ENCODE peak calls at places on chromosomes 6 and 20, in eight cellular contexts. G is IMR-90, E is fibroblast of the aortic adventitia, F is GM12865, X is fibroblast of lung, I is choroid plexus epithelial cell, Q is stomach, N is cardiac fibroblast. D is an unnamed sample.

GRCh38 chr6:157755032-157755751 is 67.9 kb upstream of the SNX9 start:
- DNase-seq in G (peak), E (no peak), F (no peak), X (peak), I (peak), Q (no peak), N (no peak), D (no peak)

GRCh38 chr20:37702643-37703337 is 9.0 kb downstream of the CTNNBL1 start:
- DNase-seq in G (no peak), E (no peak), F (no peak), X (no peak), I (no peak), Q (no peak), N (no peak), D (no peak)

GRCh38 chr6:27025351-27025750 is 222.2 kb upstream of the PRSS16 start:
- DNase-seq in G (no peak), E (no peak), F (no peak), X (peak), I (peak), Q (no peak), N (no peak), D (no peak)

GRCh38 chr20:62725596-62726268 is 17.1 kb downstream of the NTSR1 start:
- DNase-seq in G (no peak), E (no peak), F (no peak), X (no peak), I (no peak), Q (no peak), N (no peak), D (no peak)

GRCh38 chr6:65776332-65776731 is 69.3 kb upstream of the EYS start:
- DNase-seq in G (no peak), E (no peak), F (no peak), X (no peak), I (peak), Q (no peak), N (no peak), D (no peak)

GRCh38 chr6:2952557-2953095 is 18.7 kb downstream of the SERPINB6 start:
- DNase-seq in G (peak), E (peak), F (peak), X (peak), I (peak), Q (peak), N (peak), D (peak)

GRCh38 chr20:373171-373890 is 7.2 kb upstream of the TRIB3 start:
- DNase-seq in G (peak), E (peak), F (no peak), X (peak), I (peak), Q (no peak), N (peak), D (peak)

GRCh38 chr6:169959129-169960002 is 207.9 kb downstream of the ERMARD start:
- DNase-seq in G (no peak), E (no peak), F (peak), X (no peak), I (no peak), Q (peak), N (no peak), D (peak)

GRCh38 chr6:31713465-31713864 is 1.7 kb upstream of the LY6G6D start:
- DNase-seq in G (no peak), E (no peak), F (no peak), X (no peak), I (no peak), Q (no peak), N (no peak), D (no peak)

GRCh38 chr6:77816766-77817270 is 164.0 kb downstream of the MEI4 start:
- DNase-seq in G (no peak), E (no peak), F (no peak), X (no peak), I (no peak), Q (no peak), N (no peak), D (no peak)

GRCh38 chr6:2158596-2159271 is 86.7 kb downstream of the GMDS start:
- DNase-seq in G (peak), E (peak), F (peak), X (peak), I (peak), Q (no peak), N (peak), D (no peak)

GRCh38 chr20:49620364-49621240 is 52.7 kb upstream of the PTGIS start:
- DNase-seq in G (no peak), E (no peak), F (peak), X (no peak), I (no peak), Q (no peak), N (no peak), D (no peak)

GRCh38 chr6:37109714-37110454 is 60.1 kb upstream of the PIM1 start:
- DNase-seq in G (no peak), E (no peak), F (no peak), X (no peak), I (no peak), Q (no peak), N (no peak), D (no peak)

GRCh38 chr20:62845818-62846527 is 15.6 kb downstream of the TCFL5 start:
- DNase-seq in G (peak), E (no peak), F (no peak), X (peak), I (no peak), Q (no peak), N (peak), D (no peak)

GRCh38 chr20:57199656-57200405 is 66.6 kb downstream of the BMP7 start:
- DNase-seq in G (no peak), E (no peak), F (no peak), X (no peak), I (no peak), Q (no peak), N (no peak), D (no peak)

GRCh38 chr6:68642081-68642480 is 7.0 kb downstream of the ADGRB3 start:
- DNase-seq in G (no peak), E (no peak), F (no peak), X (no peak), I (no peak), Q (no peak), N (no peak), D (no peak)

GRCh38 chr6:83215131-83216047 is 22.2 kb downstream of the RWDD2A start:
- DNase-seq in G (peak), E (peak), F (peak), X (peak), I (peak), Q (peak), N (peak), D (no peak)

GRCh38 chr6:37104935-37105781 is 64.8 kb upstream of the PIM1 start:
- DNase-seq in G (no peak), E (no peak), F (peak), X (no peak), I (no peak), Q (no peak), N (no peak), D (no peak)

GRCh38 chr20:62685781-62686555 is 22.7 kb upstream of the NTSR1 start:
- DNase-seq in G (no peak), E (no peak), F (peak), X (no peak), I (no peak), Q (peak), N (no peak), D (peak)

GRCh38 chr6:1348675-1349074 is 36.8 kb downstream of the FOXQ1 start:
- DNase-seq in G (peak), E (peak), F (no peak), X (peak), I (peak), Q (no peak), N (peak), D (no peak)

GRCh38 chr20:59670786-59671492 is 66.6 kb downstream of the PHACTR3 start:
- DNase-seq in G (no peak), E (no peak), F (no peak), X (no peak), I (no peak), Q (no peak), N (no peak), D (no peak)

GRCh38 chr6:143747347-143747842 is 69.6 kb downstream of the PHACTR2 start:
- DNase-seq in G (no peak), E (no peak), F (no peak), X (no peak), I (no peak), Q (no peak), N (peak), D (no peak)

GRCh38 chr20:11103866-11104265 is 430.1 kb upstream of the JAG1 start:
- DNase-seq in G (peak), E (peak), F (no peak), X (peak), I (peak), Q (no peak), N (peak), D (no peak)

GRCh38 chr6:89977808-89978748 is 83.8 kb downstream of the GJA10 start:
- DNase-seq in G (peak), E (peak), F (no peak), X (peak), I (peak), Q (no peak), N (peak), D (no peak)

GRCh38 chr20:16810216-16810615 is 62.1 kb downstream of the OTOR start:
- DNase-seq in G (no peak), E (no peak), F (no peak), X (peak), I (no peak), Q (no peak), N (no peak), D (no peak)

GRCh38 chr6:56072856-56073255 is 174.5 kb downstream of the COL21A1 start:
- DNase-seq in G (no peak), E (peak), F (no peak), X (peak), I (peak), Q (no peak), N (peak), D (no peak)

GRCh38 chr20:22925613-22925983 is 109.5 kb upstream of the SSTR4 start:
- DNase-seq in G (no peak), E (no peak), F (no peak), X (no peak), I (no peak), Q (no peak), N (peak), D (no peak)

GRCh38 chr20:63552481-63553249 is 1.3 kb upstream of the FNDC11 start:
- DNase-seq in G (no peak), E (no peak), F (peak), X (no peak), I (no peak), Q (no peak), N (no peak), D (no peak)

GRCh38 chr20:19652591-19653026 is 105.4 kb upstream of the RIN2 start:
- DNase-seq in G (no peak), E (no peak), F (peak), X (no peak), I (no peak), Q (no peak), N (no peak), D (no peak)

GRCh38 chr6:130697661-130698535 is 129.3 kb upstream of the SMLR1 start:
- DNase-seq in G (peak), E (peak), F (peak), X (peak), I (peak), Q (peak), N (peak), D (no peak)

GRCh38 chr20:60589624-60590023 is 631.4 kb downstream of the CDH26 start:
- DNase-seq in G (peak), E (no peak), F (no peak), X (peak), I (no peak), Q (no peak), N (no peak), D (no peak)

GRCh38 chr6:149560736-149561135 is 5.4 kb upstream of the GINM1 start:
- DNase-seq in G (no peak), E (no peak), F (peak), X (no peak), I (peak), Q (no peak), N (no peak), D (no peak)

GRCh38 chr6:70241991-70242420 is 60.9 kb downstream of the COL9A1 start:
- DNase-seq in G (no peak), E (no peak), F (no peak), X (no peak), I (no peak), Q (no peak), N (no peak), D (no peak)

GRCh38 chr6:11111769-11112437 is 378 bp upstream of the ERVFRD-1 start:
- DNase-seq in G (no peak), E (no peak), F (no peak), X (no peak), I (peak), Q (no peak), N (peak), D (no peak)

GRCh38 chr20:31833931-31834521 is 11.4 kb downstream of the FOXS1 start:
- DNase-seq in G (no peak), E (no peak), F (no peak), X (no peak), I (no peak), Q (no peak), N (no peak), D (no peak)

GRCh38 chr6:132932566-132932965 is 118.2 kb downstream of the RPS12 start:
- DNase-seq in G (no peak), E (no peak), F (no peak), X (no peak), I (no peak), Q (no peak), N (no peak), D (no peak)

GRCh38 chr6:132931937-132932336 is 117.6 kb downstream of the RPS12 start:
- DNase-seq in G (peak), E (no peak), F (no peak), X (peak), I (peak), Q (no peak), N (peak), D (no peak)

GRCh38 chr6:132934496-132934895 is 120.1 kb downstream of the RPS12 start:
- DNase-seq in G (no peak), E (no peak), F (no peak), X (peak), I (no peak), Q (no peak), N (peak), D (no peak)

GRCh38 chr6:132931313-132931712 is 116.9 kb downstream of the RPS12 start:
- DNase-seq in G (no peak), E (no peak), F (no peak), X (no peak), I (no peak), Q (no peak), N (no peak), D (no peak)

DNA sequence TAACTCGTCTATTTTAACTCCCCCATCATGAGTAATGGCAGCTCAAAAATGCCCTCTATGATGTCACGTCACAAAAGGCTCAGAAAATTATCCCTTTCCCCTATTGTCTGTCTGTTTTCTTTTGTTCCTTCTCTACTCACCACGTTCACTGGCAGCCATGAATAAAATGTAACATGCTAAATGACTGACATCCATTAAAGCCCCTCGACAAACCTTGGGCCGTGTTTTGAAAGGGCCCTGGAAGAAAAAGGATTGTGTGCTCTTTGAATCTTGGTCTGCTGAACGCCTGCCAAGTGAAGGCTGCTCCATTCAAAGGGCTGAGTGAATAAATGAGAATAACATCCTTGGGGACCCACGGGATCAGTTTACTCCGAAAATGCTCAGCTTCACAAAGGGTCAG is 118.7 kb downstream of the RPS12 start:
- DNase-seq in G (no peak), E (no peak), F (no peak), X (peak), I (peak), Q (no peak), N (peak), D (no peak)
- H3K4me3 ChIP-seq in G (no peak), E (no peak), F (no peak), X (no peak), I (no peak), Q (no peak), N (no peak), D (no peak)

GRCh38 chr6:135179920-135180457 is 1.1 kb upstream of the MYB start:
- DNase-seq in G (peak), E (peak), F (peak), X (peak), I (peak), Q (no peak), N (no peak), D (no peak)
- H3K4me3 ChIP-seq in G (no peak), E (peak), F (peak), X (no peak), I (peak), Q (peak), N (peak), D (peak)

GRCh38 chr6:48826884-48827701 is 636.0 kb downstream of the MMUT start:
- DNase-seq in G (peak), E (peak), F (peak), X (peak), I (peak), Q (peak), N (peak), D (no peak)
- H3K4me3 ChIP-seq in G (no peak), E (no peak), F (no peak), X (peak), I (no peak), Q (no peak), N (no peak), D (no peak)

GRCh38 chr6:110529355-110529754 is 52.9 kb upstream of the SLC22A16 start:
- DNase-seq in G (peak), E (peak), F (no peak), X (peak), I (peak), Q (no peak), N (peak), D (no peak)

GRCh38 chr6:110528051-110528929 is 51.9 kb upstream of the SLC22A16 start:
- DNase-seq in G (peak), E (peak), F (peak), X (peak), I (peak), Q (peak), N (peak), D (peak)

GRCh38 chr6:110530671-110531070 is 54.3 kb upstream of the SLC22A16 start:
- DNase-seq in G (peak), E (no peak), F (no peak), X (peak), I (no peak), Q (no peak), N (no peak), D (no peak)

GRCh38 chr6:110528930-110529325 is 52.5 kb upstream of the SLC22A16 start:
- DNase-seq in G (no peak), E (no peak), F (no peak), X (no peak), I (no peak), Q (no peak), N (no peak), D (no peak)

GRCh38 chr6:110529907-110530306 is 53.5 kb upstream of the SLC22A16 start:
- DNase-seq in G (peak), E (peak), F (no peak), X (peak), I (peak), Q (no peak), N (peak), D (no peak)
- H3K4me3 ChIP-seq in G (no peak), E (no peak), F (no peak), X (no peak), I (no peak), Q (no peak), N (no peak), D (no peak)

DNA sequence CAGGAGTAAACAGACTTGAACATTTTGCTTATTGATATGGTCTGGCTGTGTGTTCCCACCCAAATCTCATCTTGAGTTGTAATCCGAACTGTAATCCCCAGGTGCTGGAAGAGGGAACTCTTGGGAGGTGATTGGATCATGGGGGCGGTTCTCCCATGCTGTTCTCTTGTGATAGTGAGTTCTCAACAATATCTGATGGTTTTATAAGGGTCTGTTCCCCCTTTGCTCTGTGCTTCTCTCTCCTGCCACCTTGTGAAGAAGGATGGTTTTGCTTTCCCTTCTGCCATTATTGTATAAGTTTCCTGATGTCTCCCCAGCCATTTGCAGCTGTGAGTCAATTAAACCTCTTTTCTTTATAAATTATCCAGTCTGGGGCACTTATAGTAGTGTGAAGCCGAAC is 40.0 kb downstream of the MYLIP start:
- DNase-seq in G (peak), E (peak), F (peak), X (peak), I (peak), Q (no peak), N (peak), D (no peak)
- H3K4me3 ChIP-seq in G (no peak), E (no peak), F (no peak), X (no peak), I (no peak), Q (no peak), N (no peak), D (no peak)

GRCh38 chr6:127515794-127516675 is 3.1 kb downstream of the MTCL3 start:
- DNase-seq in G (peak), E (peak), F (peak), X (peak), I (peak), Q (peak), N (peak), D (peak)

GRCh38 chr6:127513425-127513824 is 5.7 kb downstream of the MTCL3 start:
- DNase-seq in G (no peak), E (no peak), F (no peak), X (no peak), I (no peak), Q (no peak), N (no peak), D (no peak)

GRCh38 chr6:127515234-127515793 is 3.8 kb downstream of the MTCL3 start:
- DNase-seq in G (no peak), E (peak), F (no peak), X (no peak), I (peak), Q (no peak), N (peak), D (no peak)

GRCh38 chr6:127516676-127517273 is 2.4 kb downstream of the MTCL3 start:
- DNase-seq in G (peak), E (no peak), F (peak), X (no peak), I (peak), Q (no peak), N (peak), D (peak)

DNA sequence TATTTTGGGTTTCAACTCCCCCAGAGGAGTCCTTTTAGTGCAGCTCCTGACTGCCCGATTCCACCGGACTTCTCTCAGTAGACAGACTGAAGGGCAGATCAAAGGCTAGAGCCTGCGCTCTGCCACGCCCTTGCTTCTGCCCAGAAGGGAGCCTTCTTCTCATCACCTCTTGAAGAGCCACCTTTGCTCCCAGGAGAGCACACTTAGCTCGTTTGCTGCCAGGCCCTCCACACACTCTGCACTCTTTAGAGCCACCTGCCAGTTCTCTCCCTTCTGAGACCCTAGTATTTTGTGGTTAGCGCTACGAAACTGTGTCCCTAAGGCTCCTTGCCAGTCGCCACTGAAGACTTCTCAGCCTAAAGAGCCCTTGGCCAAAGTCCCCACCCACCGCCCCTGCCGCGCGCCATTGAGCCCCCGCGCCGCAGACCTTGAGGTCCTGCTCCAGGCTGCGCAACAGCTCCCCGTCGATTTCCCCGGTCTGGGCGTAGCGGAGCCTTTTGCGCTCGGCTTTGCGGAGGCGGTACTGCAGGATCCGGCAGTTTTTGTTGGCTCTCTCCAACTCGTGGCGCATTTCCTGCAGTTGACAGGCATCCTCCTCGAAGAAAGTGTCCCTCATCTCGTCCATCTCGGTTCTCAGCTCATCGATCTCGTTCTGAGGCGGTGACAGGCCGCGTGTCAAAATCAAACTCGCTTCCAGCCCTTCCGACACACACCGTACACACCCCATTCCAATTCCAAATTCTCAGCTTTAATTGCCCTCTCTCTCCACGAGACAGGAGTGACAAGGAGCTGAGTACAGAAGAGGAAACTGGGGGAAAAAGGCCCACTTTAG is 4.5 kb downstream of the MTCL3 start:
- DNase-seq in G (peak), E (peak), F (no peak), X (peak), I (peak), Q (no peak), N (peak), D (peak)
- H3K4me3 ChIP-seq in G (peak), E (peak), F (no peak), X (peak), I (peak), Q (peak), N (peak), D (peak)

D was measured in upper lobe of left lung.